ENCODE peak calls at places on chromosomes 13 and 19, in eight cellular contexts. A is Right ventricle myocardium superior; K is T-helper 2 cell; I is stimulated activated CD4-positive, alpha-beta T cell treated with anti-CD3 and anti-CD28 coated beads, Interleukin-4, amount 100 ng/mL, for 24 hours; X is IMR-90; C is lower leg skin; T is stimulated activated CD8-positive, alpha-beta memory T cell treated with anti-CD3 and anti-CD28 coated beads, Interleukin-15, amount 100 ng/mL, for 24 hours; S is left kidney. N is an unnamed sample.

GRCh38 chr19:1250374-1251232 is 2.2 kb downstream of the MIDN start:
- DNase-seq in A (peak), K (no peak), I (no peak), X (peak), C (no peak), T (no peak), S (peak), N (no peak)

GRCh38 chr13:76837811-76838210 is 48.4 kb downstream of the KCTD12 start:
- DNase-seq in A (no peak), K (no peak), I (no peak), X (peak), C (no peak), T (no peak), S (no peak), N (no peak)

GRCh38 chr13:111912453-111912866 is 154.5 kb upstream of the SOX1 start:
- DNase-seq in A (no peak), K (no peak), I (no peak), X (no peak), C (no peak), T (no peak), S (no peak), N (no peak)

GRCh38 chr13:100108913-100109507 is 20.1 kb downstream of the PCCA start:
- DNase-seq in A (no peak), K (no peak), I (no peak), X (peak), C (no peak), T (no peak), S (no peak), N (no peak)

GRCh38 chr13:79311456-79311855 is 94.6 kb downstream of the RBM26 start:
- DNase-seq in A (no peak), K (no peak), I (no peak), X (peak), C (no peak), T (no peak), S (peak), N (no peak)

GRCh38 chr19:34232566-34233481 is 21.5 kb upstream of the GARRE1 start:
- DNase-seq in A (peak), K (no peak), I (peak), X (peak), C (peak), T (no peak), S (no peak), N (no peak)

GRCh38 chr19:12786149-12786870 is 5.0 kb upstream of the JUNB start:
- DNase-seq in A (peak), K (no peak), I (no peak), X (no peak), C (peak), T (no peak), S (no peak), N (no peak)

GRCh38 chr19:52196256-52196967 is 6.6 kb downstream of the PPP2R1A start:
- DNase-seq in A (no peak), K (no peak), I (no peak), X (peak), C (no peak), T (no peak), S (no peak), N (no peak)

GRCh38 chr13:85313761-85314503 is 485.3 kb downstream of the SLITRK6 start:
- DNase-seq in A (no peak), K (no peak), I (no peak), X (peak), C (no peak), T (no peak), S (peak), N (no peak)

GRCh38 chr13:109357751-109358150 is 428.6 kb downstream of the IRS2 start:
- DNase-seq in A (no peak), K (no peak), I (no peak), X (peak), C (no peak), T (no peak), S (no peak), N (no peak)

GRCh38 chr13:40984670-40985366 is 34.3 kb downstream of the ELF1 start:
- DNase-seq in A (no peak), K (no peak), I (no peak), X (no peak), C (no peak), T (no peak), S (no peak), N (no peak)

GRCh38 chr19:31676271-31677004 is 327.2 kb upstream of the TSHZ3 start:
- DNase-seq in A (no peak), K (no peak), I (no peak), X (no peak), C (no peak), T (no peak), S (peak), N (no peak)

GRCh38 chr19:22882797-22883196 is 50.7 kb downstream of the ZNF723 start:
- DNase-seq in A (no peak), K (no peak), I (no peak), X (peak), C (no peak), T (no peak), S (peak), N (no peak)

GRCh38 chr13:62653371-62653770 is 1237.7 kb upstream of the PCDH20 start:
- DNase-seq in A (no peak), K (no peak), I (no peak), X (peak), C (no peak), T (no peak), S (no peak), N (no peak)

GRCh38 chr13:84896128-84896527 is 903.1 kb downstream of the SLITRK6 start:
- DNase-seq in A (no peak), K (no peak), I (peak), X (peak), C (no peak), T (no peak), S (peak), N (peak)

GRCh38 chr19:2820112-2820702 is 539 bp downstream of the ZNF554 start:
- DNase-seq in A (no peak), K (no peak), I (no peak), X (no peak), C (no peak), T (no peak), S (peak), N (peak)

GRCh38 chr13:59439776-59440428 is 723.8 kb downstream of the DIAPH3 start:
- DNase-seq in A (no peak), K (no peak), I (no peak), X (no peak), C (no peak), T (no peak), S (no peak), N (no peak)

GRCh38 chr19:33332248-33332647 is 29.9 kb upstream of the CEBPA start:
- DNase-seq in A (no peak), K (no peak), I (no peak), X (no peak), C (no peak), T (no peak), S (no peak), N (no peak)

GRCh38 chr13:110628477-110628793 is 13.1 kb downstream of the NAXD start:
- DNase-seq in A (peak), K (no peak), I (no peak), X (no peak), C (no peak), T (no peak), S (no peak), N (no peak)

GRCh38 chr19:48117515-48118330 is 7.1 kb upstream of the PLA2G4C start:
- DNase-seq in A (no peak), K (no peak), I (no peak), X (no peak), C (no peak), T (no peak), S (peak), N (no peak)

GRCh38 chr13:90485441-90485840 is 862.0 kb upstream of the MIR17HG start:
- DNase-seq in A (no peak), K (no peak), I (no peak), X (peak), C (peak), T (no peak), S (peak), N (no peak)

GRCh38 chr19:34962945-34963530 is 991 bp downstream of the ZNF792 start:
- DNase-seq in A (no peak), K (no peak), I (no peak), X (peak), C (no peak), T (no peak), S (peak), N (no peak)

GRCh38 chr19:38911388-38912004 is 490 bp downstream of the CCER2 start:
- DNase-seq in A (no peak), K (no peak), I (no peak), X (no peak), C (no peak), T (no peak), S (no peak), N (no peak)

GRCh38 chr13:108226184-108226583 is 8.0 kb downstream of the ABHD13 start:
- DNase-seq in A (no peak), K (no peak), I (no peak), X (no peak), C (no peak), T (no peak), S (peak), N (no peak)

GRCh38 chr13:53060840-53061485 is 32.4 kb downstream of the OLFM4 start:
- DNase-seq in A (no peak), K (no peak), I (no peak), X (no peak), C (no peak), T (no peak), S (no peak), N (no peak)

N was measured in GM19239.